ENCODE peak calls at places on chromosome 18, in six cellular contexts. U is A549; W is CD8-positive, alpha-beta memory T cell; Q is suprapubic skin; K is hepatocyte; F is sigmoid colon. A is an unnamed sample.

GRCh38 chr18:12238861-12239260 is 15.3 kb upstream of the CIDEA start:
- DNase-seq in U (no peak), W (no peak), Q (no peak), K (no peak), F (no peak), A (no peak)

GRCh38 chr18:25229858-25230257 is 122.1 kb downstream of the ZNF521 start:
- DNase-seq in U (no peak), W (no peak), Q (no peak), K (no peak), F (no peak), A (no peak)

GRCh38 chr18:304887-305529 is 37.2 kb upstream of the THOC1 start:
- DNase-seq in U (no peak), W (no peak), Q (no peak), K (no peak), F (no peak), A (no peak)

GRCh38 chr18:33863912-33864311 is 285.9 kb downstream of the ASXL3 start:
- DNase-seq in U (no peak), W (no peak), Q (no peak), K (no peak), F (no peak), A (no peak)

GRCh38 chr18:9856097-9856496 is 29.7 kb upstream of the TXNDC2 start:
- DNase-seq in U (no peak), W (no peak), Q (no peak), K (no peak), F (no peak), A (no peak)

GRCh38 chr18:5519448-5520362 is 24.1 kb downstream of the EPB41L3 start:
- DNase-seq in U (no peak), W (no peak), Q (no peak), K (no peak), F (no peak), A (no peak)

GRCh38 chr18:51399491-51400122 is 202.1 kb upstream of the MEX3C start:
- DNase-seq in U (no peak), W (no peak), Q (no peak), K (peak; percentile 37), F (no peak), A (no peak)

GRCh38 chr18:4040391-4041172 is 414.5 kb downstream of the DLGAP1 start:
- DNase-seq in U (no peak), W (no peak), Q (no peak), K (no peak), F (no peak), A (no peak)

GRCh38 chr18:43780782-43781340 is 503.6 kb upstream of the SYT4 start:
- DNase-seq in U (no peak), W (no peak), Q (no peak), K (peak; percentile 13), F (no peak), A (no peak)

GRCh38 chr18:70387018-70387417 is 98.2 kb downstream of the SOCS6 start:
- DNase-seq in U (no peak), W (no peak), Q (no peak), K (no peak), F (no peak), A (no peak)

GRCh38 chr18:32093106-32093511 is 1.4 kb downstream of the RNF138 start:
- DNase-seq in U (peak; percentile 18), W (peak; percentile 57), Q (peak; percentile 80), K (peak; percentile 69), F (peak; percentile 77), A (peak; percentile 79)

GRCh38 chr18:55369346-55369745 is 218.6 kb downstream of the TCF4 start:
- DNase-seq in U (no peak), W (no peak), Q (no peak), K (no peak), F (no peak), A (no peak)

GRCh38 chr18:11857177-11857887 is 6.1 kb downstream of the CHMP1B start:
- DNase-seq in U (peak; percentile 99), W (no peak), Q (no peak), K (peak; percentile 92), F (peak; percentile 95), A (peak; percentile 89)

GRCh38 chr18:69490813-69491212 is 90.1 kb downstream of the DOK6 start:
- DNase-seq in U (no peak), W (no peak), Q (no peak), K (no peak), F (no peak), A (no peak)

GRCh38 chr18:57051586-57052044 is 95.3 kb upstream of the BOD1L2 start:
- DNase-seq in U (no peak), W (no peak), Q (no peak), K (peak; percentile 64), F (no peak), A (no peak)

GRCh38 chr18:75441921-75442320 is 14.4 kb upstream of the SMIM21 start:
- DNase-seq in U (no peak), W (no peak), Q (no peak), K (no peak), F (no peak), A (no peak)

GRCh38 chr18:62751341-62751821 is 36.0 kb downstream of the PHLPP1 start:
- DNase-seq in U (no peak), W (no peak), Q (no peak), K (no peak), F (no peak), A (no peak)

GRCh38 chr18:79697178-79697577 is 17.6 kb downstream of the CTDP1 start:
- DNase-seq in U (no peak), W (peak; percentile 17), Q (no peak), K (no peak), F (peak; percentile 56), A (no peak)

GRCh38 chr18:27713727-27714080 is 463.2 kb downstream of the CDH2 start:
- DNase-seq in U (no peak), W (no peak), Q (no peak), K (peak; percentile 16), F (no peak), A (no peak)

GRCh38 chr18:5630057-5630765 is 86.4 kb upstream of the EPB41L3 start:
- DNase-seq in U (peak; percentile 25), W (no peak), Q (peak; percentile 80), K (peak; percentile 91), F (peak; percentile 85), A (no peak)

GRCh38 chr18:79624356-79624961 is 55.1 kb upstream of the CTDP1 start:
- DNase-seq in U (no peak), W (no peak), Q (peak; percentile 34), K (no peak), F (peak; percentile 52), A (no peak)

GRCh38 chr18:40957533-40958070 is 997.4 kb upstream of the PIK3C3 start:
- DNase-seq in U (no peak), W (no peak), Q (no peak), K (no peak), F (no peak), A (no peak)

GRCh38 chr18:61951396-61951795 is 58.6 kb upstream of the RNF152 start:
- DNase-seq in U (no peak), W (no peak), Q (no peak), K (no peak), F (no peak), A (no peak)

GRCh38 chr18:14921547-14921946 is 173.6 kb downstream of the ANKRD30B start:
- DNase-seq in U (no peak), W (no peak), Q (no peak), K (no peak), F (no peak), A (no peak)

GRCh38 chr18:7616661-7617060 is 49.5 kb downstream of the PTPRM start:
- DNase-seq in U (no peak), W (no peak), Q (no peak), K (no peak), F (peak; percentile 93), A (no peak)
- H3K27ac ChIP-seq in U (no peak overlapping the region), W (no peak overlapping the region), Q (no peak overlapping the region), K (no peak overlapping the region), F (peak overlapping the region; percentile 76), A (no peak overlapping the region)

GRCh38 chr18:47979611-47980200 is 49.2 kb upstream of the SMAD2 start:
- DNase-seq in U (no peak), W (no peak), Q (no peak), K (no peak), F (no peak), A (no peak)

GRCh38 chr18:47978603-47979002 is 48.1 kb upstream of the SMAD2 start:
- DNase-seq in U (no peak), W (no peak), Q (no peak), K (no peak), F (no peak), A (no peak)

GRCh38 chr18:47975105-47975504 is 44.6 kb upstream of the SMAD2 start:
- DNase-seq in U (no peak), W (no peak), Q (no peak), K (no peak), F (no peak), A (no peak)

GRCh38 chr18:47975701-47976100 is 45.2 kb upstream of the SMAD2 start:
- DNase-seq in U (no peak), W (no peak), Q (no peak), K (no peak), F (no peak), A (no peak)

GRCh38 chr18:47978141-47978540 is 47.7 kb upstream of the SMAD2 start:
- DNase-seq in U (no peak), W (no peak), Q (no peak), K (no peak), F (no peak), A (no peak)
- H3K27ac ChIP-seq in U (no peak overlapping the region), W (no peak overlapping the region), Q (no peak overlapping the region), K (no peak overlapping the region), F (no peak overlapping the region), A (no peak overlapping the region)

GRCh38 chr18:23238152-23238531 is 102.9 kb downstream of the CABLES1 start:
- DNase-seq in U (no peak), W (no peak), Q (no peak), K (no peak), F (peak; percentile 79), A (peak; percentile 87)

GRCh38 chr18:23235860-23236259 is 100.6 kb downstream of the CABLES1 start:
- DNase-seq in U (no peak), W (no peak), Q (no peak), K (no peak), F (no peak), A (no peak)

GRCh38 chr18:23235336-23235735 is 100.1 kb downstream of the CABLES1 start:
- DNase-seq in U (no peak), W (no peak), Q (no peak), K (no peak), F (no peak), A (no peak)

GRCh38 chr18:23237524-23238151 is 102.4 kb downstream of the CABLES1 start:
- DNase-seq in U (no peak), W (peak; percentile 53), Q (peak; percentile 84), K (no peak), F (peak; percentile 85), A (peak; percentile 89)

DNA sequence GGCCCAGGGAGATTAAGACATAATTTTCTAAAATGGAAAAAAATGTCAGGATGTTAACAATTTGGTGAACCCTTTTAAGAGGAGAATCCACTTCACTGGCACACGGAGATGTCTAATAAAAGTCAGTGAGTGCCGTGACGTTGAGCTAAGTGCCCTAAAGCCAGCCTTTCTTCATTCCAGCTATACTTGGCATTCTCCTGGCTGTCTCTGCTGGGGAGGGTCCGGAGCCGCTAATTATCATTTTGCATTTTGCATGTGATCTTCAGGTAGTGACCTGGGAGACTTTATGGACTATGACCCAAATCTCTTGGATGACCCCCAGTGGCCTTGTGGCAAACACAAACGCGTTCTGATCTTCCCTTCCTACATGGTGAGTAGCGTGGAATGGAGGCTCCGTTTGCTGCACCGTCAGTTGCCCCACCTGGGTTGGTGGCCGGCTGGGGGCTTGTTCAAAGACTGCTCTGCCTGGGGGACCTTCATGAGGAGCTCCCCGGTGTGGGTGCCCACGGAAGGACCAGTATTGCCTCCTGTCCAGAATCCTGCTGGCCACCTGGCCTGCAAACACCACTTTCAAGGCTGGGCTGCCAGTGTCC is 101.7 kb downstream of the CABLES1 start:
- DNase-seq in U (no peak), W (no peak), Q (no peak), K (no peak), F (no peak), A (no peak)
- H3K27ac ChIP-seq in U (no peak overlapping the region), W (no peak overlapping the region), Q (peak overlapping the region; percentile 73), K (no peak overlapping the region), F (peak overlapping the region; percentile 79), A (peak overlapping the region; percentile 92)

GRCh38 chr18:8793445-8794132 is 88.2 kb downstream of the MTCL1 start:
- DNase-seq in U (no peak), W (no peak), Q (no peak), K (no peak), F (no peak), A (no peak)
- H3K27ac ChIP-seq in U (peak overlapping the region; percentile 96), W (no peak overlapping the region), Q (no peak overlapping the region), K (peak overlapping the region; percentile 84), F (peak overlapping the region; percentile 82), A (no peak overlapping the region)

A was measured in coronary artery.